ENCODE peak calls at places on chromosomes 13 and 19, in seven cellular contexts. One of them, this sample, is unnamed.

GRCh38 chr13:46367622-46368327 is 19.3 kb downstream of the RUBCNL start:
- DNase-seq in ascending aorta: no peak
- DNase-seq in cardiac fibroblast: peak
- DNase-seq in body of pancreas: no peak
- DNase-seq in cardiac muscle cell: no peak
- DNase-seq in AG04450: no peak
- DNase-seq in foreskin fibroblast: peak
- DNase-seq in this sample: no peak

GRCh38 chr13:113927661-113928581 is 46.0 kb downstream of the C13orf46 start:
- DNase-seq in ascending aorta: peak
- DNase-seq in cardiac muscle cell: no peak
- DNase-seq in cardiac fibroblast: peak
- DNase-seq in body of pancreas: peak
- DNase-seq in AG04450: peak
- DNase-seq in foreskin fibroblast: peak
- DNase-seq in this sample: no peak

GRCh38 chr13:106602178-106602577 is 34.2 kb upstream of the ARGLU1 start:
- DNase-seq in cardiac fibroblast: no peak
- DNase-seq in body of pancreas: no peak
- DNase-seq in ascending aorta: no peak
- DNase-seq in cardiac muscle cell: no peak
- DNase-seq in AG04450: no peak
- DNase-seq in foreskin fibroblast: no peak
- DNase-seq in this sample: no peak

GRCh38 chr13:87769445-87769844 is 98.3 kb downstream of the SLITRK5 start:
- DNase-seq in ascending aorta: no peak
- DNase-seq in foreskin fibroblast: no peak
- DNase-seq in AG04450: no peak
- DNase-seq in cardiac muscle cell: no peak
- DNase-seq in cardiac fibroblast: no peak
- DNase-seq in body of pancreas: no peak
- DNase-seq in this sample: no peak

GRCh38 chr13:113794764-113795173 is 35.7 kb downstream of the TMEM255B start:
- DNase-seq in AG04450: no peak
- DNase-seq in foreskin fibroblast: no peak
- DNase-seq in ascending aorta: no peak
- DNase-seq in cardiac muscle cell: no peak
- DNase-seq in cardiac fibroblast: no peak
- DNase-seq in body of pancreas: no peak
- DNase-seq in this sample: no peak

GRCh38 chr19:49930483-49931011 is 1.2 kb upstream of the NUP62 start:
- DNase-seq in body of pancreas: no peak
- DNase-seq in cardiac muscle cell: no peak
- DNase-seq in AG04450: no peak
- DNase-seq in ascending aorta: no peak
- DNase-seq in foreskin fibroblast: peak
- DNase-seq in cardiac fibroblast: peak
- DNase-seq in this sample: no peak

GRCh38 chr13:63161219-63161618 is 1745.6 kb upstream of the PCDH20 start:
- DNase-seq in body of pancreas: no peak
- DNase-seq in foreskin fibroblast: peak
- DNase-seq in AG04450: no peak
- DNase-seq in cardiac fibroblast: no peak
- DNase-seq in ascending aorta: no peak
- DNase-seq in cardiac muscle cell: no peak
- DNase-seq in this sample: no peak

GRCh38 chr13:60612593-60612992 is 215.6 kb downstream of the TDRD3 start:
- DNase-seq in foreskin fibroblast: no peak
- DNase-seq in ascending aorta: no peak
- DNase-seq in cardiac fibroblast: peak
- DNase-seq in body of pancreas: no peak
- DNase-seq in cardiac muscle cell: no peak
- DNase-seq in AG04450: no peak
- DNase-seq in this sample: no peak

GRCh38 chr19:53365899-53366493 is 491 bp downstream of the ZNF525 start:
- DNase-seq in cardiac muscle cell: peak
- DNase-seq in cardiac fibroblast: peak
- DNase-seq in AG04450: no peak
- DNase-seq in foreskin fibroblast: no peak
- DNase-seq in body of pancreas: peak
- DNase-seq in ascending aorta: no peak
- DNase-seq in this sample: no peak

GRCh38 chr13:113552786-113553540 is 31.6 kb upstream of the TFDP1 start:
- DNase-seq in foreskin fibroblast: no peak
- DNase-seq in body of pancreas: no peak
- DNase-seq in AG04450: no peak
- DNase-seq in cardiac fibroblast: no peak
- DNase-seq in ascending aorta: peak
- DNase-seq in cardiac muscle cell: no peak
- DNase-seq in this sample: no peak

GRCh38 chr19:4134351-4134750 is 10.4 kb upstream of the MAP2K2 start:
- DNase-seq in ascending aorta: no peak
- DNase-seq in foreskin fibroblast: peak
- DNase-seq in body of pancreas: no peak
- DNase-seq in cardiac fibroblast: no peak
- DNase-seq in cardiac muscle cell: no peak
- DNase-seq in AG04450: no peak
- DNase-seq in this sample: no peak

GRCh38 chr19:55479451-55480230 is 3.2 kb downstream of the ZNF628 start:
- DNase-seq in AG04450: no peak
- DNase-seq in body of pancreas: peak
- DNase-seq in ascending aorta: no peak
- DNase-seq in cardiac muscle cell: no peak
- DNase-seq in cardiac fibroblast: no peak
- DNase-seq in foreskin fibroblast: no peak
- DNase-seq in this sample: no peak

GRCh38 chr13:22243519-22244197 is 572.8 kb downstream of the FGF9 start:
- DNase-seq in AG04450: no peak
- DNase-seq in foreskin fibroblast: no peak
- DNase-seq in cardiac fibroblast: no peak
- DNase-seq in cardiac muscle cell: no peak
- DNase-seq in body of pancreas: no peak
- DNase-seq in ascending aorta: no peak
- DNase-seq in this sample: no peak

GRCh38 chr13:82878536-82878935 is 1003.7 kb downstream of the SLITRK1 start:
- DNase-seq in body of pancreas: no peak
- DNase-seq in cardiac muscle cell: no peak
- DNase-seq in foreskin fibroblast: peak
- DNase-seq in cardiac fibroblast: no peak
- DNase-seq in AG04450: no peak
- DNase-seq in ascending aorta: no peak
- DNase-seq in this sample: peak

GRCh38 chr19:989381-990081 is 5.4 kb downstream of the WDR18 start:
- DNase-seq in cardiac fibroblast: no peak
- DNase-seq in ascending aorta: no peak
- DNase-seq in body of pancreas: no peak
- DNase-seq in cardiac muscle cell: no peak
- DNase-seq in AG04450: no peak
- DNase-seq in foreskin fibroblast: no peak
- DNase-seq in this sample: no peak
- TF ChIP-seq CTCF in cardiac fibroblast: peak
- TF ChIP-seq CTCF in ascending aorta: no peak
- TF ChIP-seq CTCF in body of pancreas: no peak
- TF ChIP-seq CTCF in cardiac muscle cell: peak
- TF ChIP-seq CTCF in AG04450: peak
- TF ChIP-seq CTCF in foreskin fibroblast: peak
- TF ChIP-seq CTCF in this sample: peak

GRCh38 chr19:28281676-28282075 is 931.3 kb downstream of the UQCRFS1 start:
- DNase-seq in body of pancreas: no peak
- DNase-seq in AG04450: no peak
- DNase-seq in cardiac fibroblast: no peak
- DNase-seq in cardiac muscle cell: no peak
- DNase-seq in foreskin fibroblast: no peak
- DNase-seq in ascending aorta: no peak
- DNase-seq in this sample: no peak
- H3K4me3 ChIP-seq in body of pancreas: no peak
- H3K4me3 ChIP-seq in AG04450: no peak
- H3K4me3 ChIP-seq in cardiac fibroblast: no peak
- H3K4me3 ChIP-seq in cardiac muscle cell: no peak
- H3K4me3 ChIP-seq in foreskin fibroblast: no peak
- H3K4me3 ChIP-seq in ascending aorta: no peak
- H3K4me3 ChIP-seq in this sample: no peak

GRCh38 chr19:29364999-29365398 is 152.0 kb upstream of the UQCRFS1 start:
- DNase-seq in foreskin fibroblast: no peak
- DNase-seq in ascending aorta: no peak
- DNase-seq in AG04450: no peak
- DNase-seq in cardiac fibroblast: no peak
- DNase-seq in cardiac muscle cell: no peak
- DNase-seq in body of pancreas: no peak
- DNase-seq in this sample: no peak
- TF ChIP-seq CTCF in foreskin fibroblast: no peak
- TF ChIP-seq CTCF in ascending aorta: no peak
- TF ChIP-seq CTCF in AG04450: no peak
- TF ChIP-seq CTCF in cardiac fibroblast: no peak
- TF ChIP-seq CTCF in cardiac muscle cell: no peak
- TF ChIP-seq CTCF in body of pancreas: no peak
- TF ChIP-seq CTCF in this sample: no peak

GRCh38 chr19:41443813-41444455 is 978 bp downstream of the ERICH4 start:
- DNase-seq in cardiac muscle cell: no peak
- DNase-seq in cardiac fibroblast: no peak
- DNase-seq in ascending aorta: no peak
- DNase-seq in body of pancreas: no peak
- DNase-seq in foreskin fibroblast: no peak
- DNase-seq in AG04450: no peak
- DNase-seq in this sample: no peak
- H3K4me3 ChIP-seq in cardiac muscle cell: no peak
- H3K4me3 ChIP-seq in cardiac fibroblast: no peak
- H3K4me3 ChIP-seq in ascending aorta: no peak
- H3K4me3 ChIP-seq in body of pancreas: no peak
- H3K4me3 ChIP-seq in foreskin fibroblast: no peak
- H3K4me3 ChIP-seq in AG04450: no peak
- H3K4me3 ChIP-seq in this sample: no peak

GRCh38 chr13:23710366-23710765 is 140.2 kb downstream of the TNFRSF19 start:
- DNase-seq in AG04450: no peak
- DNase-seq in cardiac muscle cell: no peak
- DNase-seq in foreskin fibroblast: no peak
- DNase-seq in ascending aorta: no peak
- DNase-seq in cardiac fibroblast: no peak
- DNase-seq in body of pancreas: no peak
- DNase-seq in this sample: no peak

GRCh38 chr13:23709521-23709920 is 139.3 kb downstream of the TNFRSF19 start:
- DNase-seq in ascending aorta: no peak
- DNase-seq in cardiac fibroblast: peak
- DNase-seq in AG04450: no peak
- DNase-seq in cardiac muscle cell: peak
- DNase-seq in foreskin fibroblast: peak
- DNase-seq in body of pancreas: no peak
- DNase-seq in this sample: no peak

GRCh38 chr13:23705578-23705977 is 135.4 kb downstream of the TNFRSF19 start:
- DNase-seq in AG04450: no peak
- DNase-seq in foreskin fibroblast: peak
- DNase-seq in body of pancreas: no peak
- DNase-seq in ascending aorta: no peak
- DNase-seq in cardiac fibroblast: peak
- DNase-seq in cardiac muscle cell: no peak
- DNase-seq in this sample: no peak

GRCh38 chr13:23711355-23711754 is 141.1 kb downstream of the TNFRSF19 start:
- DNase-seq in ascending aorta: no peak
- DNase-seq in body of pancreas: no peak
- DNase-seq in foreskin fibroblast: no peak
- DNase-seq in cardiac fibroblast: no peak
- DNase-seq in cardiac muscle cell: no peak
- DNase-seq in AG04450: no peak
- DNase-seq in this sample: no peak

GRCh38 chr13:23707674-23708073 is 137.5 kb downstream of the TNFRSF19 start:
- DNase-seq in foreskin fibroblast: peak
- DNase-seq in AG04450: no peak
- DNase-seq in cardiac muscle cell: no peak
- DNase-seq in ascending aorta: no peak
- DNase-seq in cardiac fibroblast: peak
- DNase-seq in body of pancreas: no peak
- DNase-seq in this sample: no peak
- TF ChIP-seq CTCF in foreskin fibroblast: peak
- TF ChIP-seq CTCF in AG04450: no peak
- TF ChIP-seq CTCF in cardiac muscle cell: peak
- TF ChIP-seq CTCF in ascending aorta: no peak
- TF ChIP-seq CTCF in cardiac fibroblast: peak
- TF ChIP-seq CTCF in body of pancreas: no peak
- TF ChIP-seq CTCF in this sample: peak

GRCh38 chr19:14112809-14113385 is 4.7 kb downstream of the PRKACA start:
- DNase-seq in cardiac fibroblast: peak
- DNase-seq in body of pancreas: no peak
- DNase-seq in cardiac muscle cell: no peak
- DNase-seq in AG04450: no peak
- DNase-seq in ascending aorta: no peak
- DNase-seq in foreskin fibroblast: peak
- DNase-seq in this sample: no peak

GRCh38 chr19:14114854-14115253 is 2.7 kb downstream of the PRKACA start:
- DNase-seq in AG04450: no peak
- DNase-seq in cardiac muscle cell: peak
- DNase-seq in ascending aorta: no peak
- DNase-seq in foreskin fibroblast: peak
- DNase-seq in cardiac fibroblast: peak
- DNase-seq in body of pancreas: peak
- DNase-seq in this sample: no peak

GRCh38 chr19:14112051-14112808 is 5.3 kb downstream of the PRKACA start:
- DNase-seq in cardiac fibroblast: peak
- DNase-seq in cardiac muscle cell: no peak
- DNase-seq in ascending aorta: no peak
- DNase-seq in AG04450: no peak
- DNase-seq in foreskin fibroblast: peak
- DNase-seq in body of pancreas: no peak
- DNase-seq in this sample: no peak

GRCh38 chr19:14114439-14114838 is 3.1 kb downstream of the PRKACA start:
- DNase-seq in cardiac muscle cell: no peak
- DNase-seq in body of pancreas: no peak
- DNase-seq in ascending aorta: no peak
- DNase-seq in AG04450: no peak
- DNase-seq in foreskin fibroblast: no peak
- DNase-seq in cardiac fibroblast: no peak
- DNase-seq in this sample: no peak

DNA sequence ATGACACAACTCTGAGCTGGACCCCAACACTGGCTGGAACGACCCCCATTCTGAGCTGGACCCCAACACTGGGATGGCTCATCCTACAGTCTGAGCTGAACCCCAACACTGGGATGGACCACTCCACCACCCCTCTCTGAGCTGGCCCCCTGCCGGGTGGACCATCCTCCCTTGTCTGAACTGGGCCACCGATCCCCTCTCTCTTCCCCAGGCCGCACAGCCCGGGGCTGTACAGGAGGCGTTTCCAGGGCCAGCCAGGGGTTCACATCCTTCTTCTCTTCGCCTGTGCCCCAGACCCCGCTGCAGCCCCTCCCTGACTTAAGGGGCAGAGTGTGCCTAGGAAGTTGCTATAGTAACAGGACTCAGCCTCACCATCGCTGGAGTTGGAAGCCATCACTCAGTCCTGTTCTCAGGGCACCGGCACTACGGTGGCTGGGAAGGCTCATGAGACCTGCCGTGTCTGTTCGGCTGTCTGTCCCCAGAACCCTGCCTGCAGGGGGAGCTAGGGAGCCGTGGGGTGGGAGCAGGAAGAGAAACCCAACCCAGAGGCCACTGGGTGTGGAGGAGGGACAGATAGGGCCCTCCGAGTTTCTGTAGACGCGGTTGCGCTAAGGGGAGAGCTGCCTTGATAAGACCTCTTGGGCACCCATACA is 3.7 kb downstream of the PRKACA start:
- DNase-seq in body of pancreas: peak
- DNase-seq in ascending aorta: no peak
- DNase-seq in cardiac fibroblast: no peak
- DNase-seq in cardiac muscle cell: no peak
- DNase-seq in foreskin fibroblast: no peak
- DNase-seq in AG04450: no peak
- DNase-seq in this sample: no peak
- H3K4me3 ChIP-seq in body of pancreas: no peak
- H3K4me3 ChIP-seq in ascending aorta: peak
- H3K4me3 ChIP-seq in cardiac fibroblast: no peak
- H3K4me3 ChIP-seq in cardiac muscle cell: no peak
- H3K4me3 ChIP-seq in foreskin fibroblast: no peak
- H3K4me3 ChIP-seq in AG04450: no peak
- H3K4me3 ChIP-seq in this sample: no peak

This sample was measured in retinal pigment epithelial cell.